ENCODE peak calls at places on chromosomes 12 and 14, in four cellular contexts. One of them, this sample, is unnamed.

GRCh38 chr12:89225401-89225800 is 126.9 kb downstream of the DUSP6 start:
- DNase-seq in effector CD4-positive, alpha-beta T cell: peak
- DNase-seq in K562: no peak
- DNase-seq in right cardiac atrium: no peak
- DNase-seq in this sample: peak

GRCh38 chr14:106489112-106489881 is 962.9 kb downstream of the TMEM121 start:
- DNase-seq in effector CD4-positive, alpha-beta T cell: no peak
- DNase-seq in K562: no peak
- DNase-seq in right cardiac atrium: no peak
- DNase-seq in this sample: no peak

GRCh38 chr12:58648151-58648550 is 272.2 kb downstream of the LRIG3 start:
- DNase-seq in effector CD4-positive, alpha-beta T cell: no peak
- DNase-seq in K562: no peak
- DNase-seq in right cardiac atrium: no peak
- DNase-seq in this sample: no peak

GRCh38 chr14:45906257-45906656 is 653.3 kb upstream of the MIS18BP1 start:
- DNase-seq in effector CD4-positive, alpha-beta T cell: no peak
- DNase-seq in K562: no peak
- DNase-seq in right cardiac atrium: no peak
- DNase-seq in this sample: no peak

GRCh38 chr12:95146767-95147166 is 70.5 kb downstream of the FGD6 start:
- DNase-seq in effector CD4-positive, alpha-beta T cell: no peak
- DNase-seq in K562: no peak
- DNase-seq in right cardiac atrium: no peak
- DNase-seq in this sample: no peak

GRCh38 chr12:122421815-122422737 is at the start of gene CLIP1:
- DNase-seq in effector CD4-positive, alpha-beta T cell: peak
- DNase-seq in K562: peak
- DNase-seq in right cardiac atrium: peak
- DNase-seq in this sample: peak

GRCh38 chr14:68426661-68427549 is 366.0 kb downstream of the ZFP36L1 start:
- DNase-seq in effector CD4-positive, alpha-beta T cell: no peak
- DNase-seq in K562: no peak
- DNase-seq in right cardiac atrium: no peak
- DNase-seq in this sample: no peak

GRCh38 chr14:90658541-90658967 is 157.7 kb downstream of the TTC7B start:
- DNase-seq in effector CD4-positive, alpha-beta T cell: no peak
- DNase-seq in K562: peak
- DNase-seq in right cardiac atrium: no peak
- DNase-seq in this sample: peak

GRCh38 chr14:91755560-91755959 is 23.7 kb upstream of the CATSPERB start:
- DNase-seq in effector CD4-positive, alpha-beta T cell: no peak
- DNase-seq in K562: no peak
- DNase-seq in right cardiac atrium: no peak
- DNase-seq in this sample: no peak

GRCh38 chr12:12705833-12706520 is 10.0 kb upstream of the GPR19 start:
- DNase-seq in effector CD4-positive, alpha-beta T cell: peak
- DNase-seq in K562: no peak
- DNase-seq in right cardiac atrium: no peak
- DNase-seq in this sample: no peak

GRCh38 chr14:69133206-69134125 is 19.5 kb downstream of the DCAF5 start:
- DNase-seq in effector CD4-positive, alpha-beta T cell: no peak
- DNase-seq in K562: peak
- DNase-seq in right cardiac atrium: no peak
- DNase-seq in this sample: no peak

GRCh38 chr14:30375280-30375892 is 183.6 kb upstream of the G2E3 start:
- DNase-seq in effector CD4-positive, alpha-beta T cell: peak
- DNase-seq in K562: peak
- DNase-seq in right cardiac atrium: peak
- DNase-seq in this sample: peak